ENCODE peak calls at places on chromosomes 11 and 22, in ten cellular contexts. P is transverse colon, I is Panc1, X is RWPE1, D is H1, F is ovary, O is heart left ventricle, M is stomach, Q is HCT116, V is SJSA1. J is an unnamed sample.
A peak's percentile ranks its signal among the peaks of the same experiment; 100 is the strongest.

GRCh38 chr11:115360186-115360824 is 143.9 kb downstream of the CADM1 start:
- DNase-seq in P (no peak), I (no peak), X (no peak), D (no peak), F (no peak), O (no peak), M (no peak), Q (no peak), V (no peak), J (no peak)

GRCh38 chr11:91608662-91609061 is 616.0 kb upstream of the FAT3 start:
- DNase-seq in P (no peak), I (no peak), X (no peak), D (no peak), F (no peak), O (no peak), M (no peak), Q (no peak), V (no peak), J (no peak)

GRCh38 chr11:65781152-65781961 is 581 bp upstream of the AP5B1 start:
- DNase-seq in P (peak; percentile 37), I (no peak), X (no peak), D (peak; percentile 82), F (peak; percentile 44), O (no peak), M (no peak), Q (no peak), V (no peak), J (no peak)

GRCh38 chr11:32437406-32438345 is 2.3 kb upstream of the WT1 start:
- DNase-seq in P (no peak), I (no peak), X (no peak), D (peak; percentile 71), F (peak; percentile 52), O (no peak), M (no peak), Q (no peak), V (no peak), J (no peak)

GRCh38 chr11:27379449-27379848 is 16.4 kb upstream of the CCDC34 start:
- DNase-seq in P (no peak), I (no peak), X (no peak), D (no peak), F (no peak), O (no peak), M (no peak), Q (no peak), V (no peak), J (no peak)

GRCh38 chr22:19808873-19809478 is 45.7 kb downstream of the GNB1L start:
- DNase-seq in P (no peak), I (no peak), X (no peak), D (no peak), F (no peak), O (no peak), M (no peak), Q (no peak), V (no peak), J (no peak)

GRCh38 chr22:48581206-48581766 is 1246.4 kb downstream of the BRD1 start:
- DNase-seq in P (no peak), I (no peak), X (no peak), D (no peak), F (no peak), O (no peak), M (no peak), Q (no peak), V (no peak), J (no peak)

GRCh38 chr11:5992604-5993251 is 5.9 kb upstream of the OR52L1 start:
- DNase-seq in P (no peak), I (no peak), X (peak; percentile 29), D (no peak), F (no peak), O (no peak), M (no peak), Q (peak; percentile 13), V (no peak), J (no peak)

GRCh38 chr11:131944709-131945108 is 574.3 kb downstream of the NTM start:
- DNase-seq in P (no peak), I (no peak), X (no peak), D (no peak), F (no peak), O (no peak), M (no peak), Q (no peak), V (no peak), J (peak; percentile 30)

GRCh38 chr22:35470903-35471321 is 69.7 kb upstream of the RASD2 start:
- DNase-seq in P (no peak), I (no peak), X (no peak), D (no peak), F (no peak), O (no peak), M (no peak), Q (peak; percentile 28), V (no peak), J (no peak)

GRCh38 chr11:76835928-76836612 is 24.6 kb upstream of the ACER3 start:
- DNase-seq in P (peak; percentile 77), I (no peak), X (peak; percentile 30), D (no peak), F (no peak), O (peak; percentile 42), M (peak; percentile 83), Q (no peak), V (peak; percentile 4), J (peak; percentile 51)

GRCh38 chr11:88275636-88276035 is 61.9 kb downstream of the CTSC start:
- DNase-seq in P (no peak), I (no peak), X (no peak), D (no peak), F (no peak), O (no peak), M (no peak), Q (no peak), V (no peak), J (no peak)

GRCh38 chr22:38569181-38569971 is 607 bp downstream of the DMC1 start:
- DNase-seq in P (peak; percentile 10), I (no peak), X (peak; percentile 5), D (peak; percentile 80), F (peak; percentile 34), O (no peak), M (no peak), Q (no peak), V (no peak), J (no peak)

DNA sequence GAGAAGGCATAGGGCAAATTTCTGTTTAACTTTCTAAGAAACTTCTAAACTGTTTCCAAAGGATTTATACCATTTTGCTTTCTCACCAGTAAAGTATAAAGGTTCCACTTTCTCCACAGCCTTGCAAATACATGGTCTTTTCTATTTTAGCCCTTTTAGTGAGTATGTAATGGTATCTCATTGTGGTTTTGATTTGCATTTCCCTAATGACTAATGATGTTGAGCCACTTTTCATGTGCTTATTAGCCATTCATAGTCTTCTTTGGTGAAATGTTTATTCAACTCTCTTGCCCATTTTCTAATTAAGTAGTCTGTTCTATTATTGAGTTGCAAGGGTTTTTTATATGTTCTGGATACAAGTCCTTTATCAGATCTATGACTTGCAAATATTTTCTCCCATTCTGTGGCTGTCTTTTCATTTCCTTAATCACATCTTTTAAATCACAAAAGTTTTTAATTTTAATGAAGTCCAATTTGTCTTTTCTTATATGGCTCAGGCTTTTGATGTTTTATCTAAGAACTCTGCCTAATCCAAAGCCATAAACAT is 83.8 kb upstream of the KCNQ1OT1 start:
- DNase-seq in P (no peak), I (no peak), X (no peak), D (no peak), F (no peak), O (no peak), M (no peak), Q (no peak), V (no peak), J (no peak)
- H3K27ac ChIP-seq in P (no peak overlapping the region), I (no peak overlapping the region), X (no peak overlapping the region), D (no peak overlapping the region), F (no peak overlapping the region), O (no peak overlapping the region), M (peak overlapping the region; percentile 4), Q (no peak overlapping the region), V (no peak overlapping the region), J (no peak overlapping the region)

GRCh38 chr11:10379871-10380568 is 75.0 kb upstream of the AMPD3 start:
- DNase-seq in P (no peak), I (no peak), X (no peak), D (peak; percentile 7), F (no peak), O (no peak), M (no peak), Q (no peak), V (no peak), J (no peak)
- H3K27ac ChIP-seq in P (peak overlapping the region; percentile 9), I (no peak overlapping the region), X (no peak overlapping the region), D (no peak overlapping the region), F (no peak overlapping the region), O (no peak overlapping the region), M (peak overlapping the region; percentile 44), Q (no peak overlapping the region), V (no peak overlapping the region), J (peak overlapping the region; percentile 32)

GRCh38 chr22:27218521-27218920 is 561.1 kb downstream of the MIAT start:
- DNase-seq in P (no peak), I (no peak), X (no peak), D (no peak), F (no peak), O (no peak), M (no peak), Q (no peak), V (no peak), J (no peak)
- H3K27ac ChIP-seq in P (peak overlapping the region; percentile 22), I (no peak overlapping the region), X (no peak overlapping the region), D (no peak overlapping the region), F (peak overlapping the region; percentile 11), O (no peak overlapping the region), M (peak overlapping the region; percentile 70), Q (no peak overlapping the region), V (no peak overlapping the region), J (no peak overlapping the region)

GRCh38 chr22:42396621-42397331 is 35.4 kb downstream of the NFAM1 start:
- DNase-seq in P (peak; percentile 17), I (no peak), X (no peak), D (no peak), F (no peak), O (no peak), M (no peak), Q (peak; percentile 3), V (no peak), J (no peak)
- H3K27ac ChIP-seq in P (peak overlapping the region; percentile 34), I (no peak overlapping the region), X (peak overlapping the region; percentile 4), D (no peak overlapping the region), F (no peak overlapping the region), O (no peak overlapping the region), M (peak overlapping the region; percentile 20), Q (no peak overlapping the region), V (no peak overlapping the region), J (no peak overlapping the region)

GRCh38 chr22:28259774-28260173 is 340.7 kb upstream of the PITPNB start:
- DNase-seq in P (no peak), I (no peak), X (no peak), D (no peak), F (no peak), O (no peak), M (no peak), Q (no peak), V (no peak), J (no peak)
- H3K27ac ChIP-seq in P (no peak overlapping the region), I (no peak overlapping the region), X (no peak overlapping the region), D (no peak overlapping the region), F (no peak overlapping the region), O (no peak overlapping the region), M (no peak overlapping the region), Q (no peak overlapping the region), V (no peak overlapping the region), J (no peak overlapping the region)

DNA sequence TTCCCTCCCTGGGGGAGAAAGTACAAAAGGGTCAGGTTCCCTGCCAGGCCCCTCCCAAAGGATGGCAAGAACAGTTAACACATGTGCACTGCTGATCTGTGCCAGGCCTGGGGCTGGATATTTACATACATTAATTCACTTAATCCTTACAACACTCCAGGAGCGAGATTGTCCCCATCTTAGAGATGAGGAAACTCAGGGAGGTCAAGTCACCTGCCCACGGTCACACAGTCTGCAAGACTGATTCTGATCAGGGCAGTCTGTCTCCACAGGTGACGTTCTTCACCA is 36.5 kb downstream of the NECTIN1 start:
- DNase-seq in P (no peak), I (no peak), X (no peak), D (no peak), F (no peak), O (no peak), M (no peak), Q (no peak), V (no peak), J (no peak)
- H3K27ac ChIP-seq in P (no peak overlapping the region), I (no peak overlapping the region), X (peak overlapping the region; percentile 100), D (no peak overlapping the region), F (no peak overlapping the region), O (no peak overlapping the region), M (no peak overlapping the region), Q (no peak overlapping the region), V (no peak overlapping the region), J (no peak overlapping the region)

J was measured in AG04450.